ENCODE peak calls at places on chromosomes 12 and 14, in eight cellular contexts. U is OCI-LY7, J is SK-N-SH, N is GM23338, S is PC-3, V is HCT116, Q is GM23248, P is MM.1S. I is an unnamed sample. For H3K4me1, the result is how much of the 10 kb centered on the place peaks cover.

GRCh38 chr14:92362781-92363235 is 39.8 kb downstream of the SLC24A4 start:
- DNase-seq in U (no peak), J (no peak), N (no peak), S (peak), V (no peak), Q (peak), P (no peak), I (no peak)

GRCh38 chr12:14410841-14411569 is 45.5 kb downstream of the ATF7IP start:
- DNase-seq in U (no peak), J (no peak), N (no peak), S (peak), V (no peak), Q (peak), P (no peak), I (no peak)

GRCh38 chr14:103008768-103009342 is 48.5 kb downstream of the CDC42BPB start:
- DNase-seq in U (no peak), J (no peak), N (no peak), S (peak), V (no peak), Q (peak), P (no peak), I (no peak)

GRCh38 chr14:84129028-84129427 is 1400.9 kb upstream of the FLRT2 start:
- DNase-seq in U (no peak), J (no peak), N (no peak), S (no peak), V (no peak), Q (no peak), P (no peak), I (peak)

GRCh38 chr12:88604646-88605045 is 24.4 kb upstream of the KITLG start:
- DNase-seq in U (no peak), J (no peak), N (no peak), S (no peak), V (no peak), Q (no peak), P (no peak), I (no peak)

GRCh38 chr14:106820119-106820518 is 1293.7 kb downstream of the TMEM121 start:
- DNase-seq in U (no peak), J (no peak), N (no peak), S (no peak), V (no peak), Q (no peak), P (no peak), I (no peak)

GRCh38 chr14:94050231-94050880 is 24.2 kb downstream of the OTUB2 start:
- DNase-seq in U (no peak), J (no peak), N (no peak), S (no peak), V (no peak), Q (no peak), P (no peak), I (no peak)

GRCh38 chr12:98951401-98951800 is 306.3 kb downstream of the APAF1 start:
- DNase-seq in U (no peak), J (no peak), N (no peak), S (no peak), V (no peak), Q (no peak), P (no peak), I (no peak)

GRCh38 chr12:111600296-111600562 is 1.1 kb upstream of the ATXN2 start:
- DNase-seq in U (peak), J (no peak), N (no peak), S (no peak), V (no peak), Q (no peak), P (no peak), I (no peak)

GRCh38 chr14:99524804-99525698 is 43.8 kb downstream of the CCNK start:
- DNase-seq in U (peak), J (peak), N (peak), S (peak), V (no peak), Q (peak), P (no peak), I (peak)

GRCh38 chr12:108967869-108968540 is 52.9 kb downstream of the SVOP start:
- DNase-seq in U (peak), J (no peak), N (peak), S (peak), V (peak), Q (peak), P (peak), I (peak)
- TF ChIP-seq EZH2phosphoT487 in U (no peak), J (no peak), N (no peak), S (no peak), V (no peak), Q (no peak), P (no peak), I (no peak)

GRCh38 chr14:95121911-95122696 is 35.2 kb downstream of the DICER1 start:
- DNase-seq in U (no peak), J (no peak), N (no peak), S (peak), V (no peak), Q (no peak), P (no peak), I (no peak)

GRCh38 chr14:95125951-95126350 is 31.4 kb downstream of the DICER1 start:
- DNase-seq in U (no peak), J (no peak), N (no peak), S (no peak), V (no peak), Q (no peak), P (no peak), I (no peak)

GRCh38 chr14:95126906-95127530 is 30.3 kb downstream of the DICER1 start:
- DNase-seq in U (no peak), J (no peak), N (no peak), S (no peak), V (no peak), Q (no peak), P (no peak), I (no peak)

GRCh38 chr14:95125156-95125555 is 32.2 kb downstream of the DICER1 start:
- DNase-seq in U (no peak), J (no peak), N (peak), S (no peak), V (no peak), Q (no peak), P (no peak), I (no peak)

GRCh38 chr14:95123895-95124579 is 33.3 kb downstream of the DICER1 start:
- DNase-seq in U (no peak), J (no peak), N (no peak), S (no peak), V (no peak), Q (no peak), P (no peak), I (no peak)
- H3K4me1 ChIP-seq in U (under half), J (under half), N (under half), S (under half), V (under half), Q (under half), P (under half), I (under half)

GRCh38 chr12:93773122-93773871 is 96.1 kb downstream of the CRADD start:
- DNase-seq in U (no peak), J (no peak), N (no peak), S (no peak), V (no peak), Q (peak), P (no peak), I (no peak)
- TF ChIP-seq EZH2phosphoT487 in U (no peak), J (no peak), N (no peak), S (no peak), V (no peak), Q (no peak), P (no peak), I (no peak)

GRCh38 chr12:26566186-26566585 is 266.8 kb downstream of the ITPR2 start:
- DNase-seq in U (no peak), J (no peak), N (no peak), S (no peak), V (no peak), Q (no peak), P (no peak), I (no peak)

GRCh38 chr12:26566670-26567069 is 266.3 kb downstream of the ITPR2 start:
- DNase-seq in U (no peak), J (no peak), N (no peak), S (no peak), V (no peak), Q (peak), P (no peak), I (no peak)

GRCh38 chr12:26564391-26564790 is 268.6 kb downstream of the ITPR2 start:
- DNase-seq in U (no peak), J (no peak), N (no peak), S (no peak), V (no peak), Q (no peak), P (no peak), I (no peak)

GRCh38 chr12:26567126-26567525 is 265.9 kb downstream of the ITPR2 start:
- DNase-seq in U (no peak), J (no peak), N (no peak), S (no peak), V (no peak), Q (no peak), P (no peak), I (no peak)

DNA sequence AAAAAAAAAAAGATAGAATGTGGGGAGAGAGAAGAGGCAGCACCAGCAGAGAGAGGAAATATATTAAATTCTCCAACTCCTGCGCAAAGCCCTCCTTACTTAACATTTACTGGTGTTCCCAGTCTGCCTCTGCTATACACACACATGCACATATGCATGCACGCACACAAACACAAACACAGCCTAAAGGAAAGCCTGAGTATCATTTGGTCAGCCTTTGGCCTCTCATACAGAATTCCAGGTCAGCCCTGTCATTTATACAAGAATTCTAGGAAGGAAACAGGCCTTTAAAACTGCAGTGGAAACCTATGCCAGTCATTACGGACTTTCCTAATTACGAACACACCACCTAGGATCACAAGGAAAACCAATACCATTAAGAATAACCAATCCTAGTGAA is 269.4 kb downstream of the ITPR2 start:
- DNase-seq in U (no peak), J (no peak), N (no peak), S (no peak), V (no peak), Q (no peak), P (no peak), I (no peak)
- H3K4me1 ChIP-seq in U (under half), J (under half), N (under half), S (under half), V (under half), Q (under half), P (under half), I (under half)